ENCODE peak calls at places on chromosomes 16 and 17, in eight cellular contexts. One of them, this sample, is unnamed. For H3K4me1, the result is how much of the 10 kb centered on the place peaks cover.

GRCh38 chr17:82531431-82531881 is 11.9 kb downstream of the FOXK2 start:
- DNase-seq in spleen: no peak
- DNase-seq in heart right ventricle: no peak
- DNase-seq in stomach: no peak
- DNase-seq in aorta: no peak
- DNase-seq in upper lobe of right lung: no peak
- DNase-seq in heart left ventricle: no peak
- DNase-seq in adrenal gland: no peak
- DNase-seq in this sample: no peak

GRCh38 chr17:37787055-37787720 is 42.3 kb upstream of the HNF1B start:
- DNase-seq in spleen: no peak
- DNase-seq in heart right ventricle: peak
- DNase-seq in stomach: peak
- DNase-seq in aorta: no peak
- DNase-seq in upper lobe of right lung: no peak
- DNase-seq in heart left ventricle: no peak
- DNase-seq in adrenal gland: no peak
- DNase-seq in this sample: peak

GRCh38 chr16:3902731-3903130 is 22.2 kb upstream of the CREBBP start:
- DNase-seq in spleen: peak
- DNase-seq in heart right ventricle: no peak
- DNase-seq in stomach: no peak
- DNase-seq in aorta: peak
- DNase-seq in upper lobe of right lung: peak
- DNase-seq in heart left ventricle: no peak
- DNase-seq in adrenal gland: no peak
- DNase-seq in this sample: no peak

GRCh38 chr17:52410781-52411180 is 252.3 kb upstream of the CA10 start:
- DNase-seq in spleen: no peak
- DNase-seq in heart right ventricle: no peak
- DNase-seq in stomach: no peak
- DNase-seq in aorta: no peak
- DNase-seq in upper lobe of right lung: no peak
- DNase-seq in heart left ventricle: no peak
- DNase-seq in adrenal gland: no peak
- DNase-seq in this sample: no peak

GRCh38 chr16:11105038-11105903 is 150.7 kb downstream of the SOCS1 start:
- DNase-seq in spleen: no peak
- DNase-seq in heart right ventricle: no peak
- DNase-seq in stomach: no peak
- DNase-seq in aorta: no peak
- DNase-seq in upper lobe of right lung: no peak
- DNase-seq in heart left ventricle: no peak
- DNase-seq in adrenal gland: no peak
- DNase-seq in this sample: no peak

GRCh38 chr17:59840908-59841666 is 51.7 kb downstream of the TUBD1 start:
- DNase-seq in spleen: no peak
- DNase-seq in heart right ventricle: no peak
- DNase-seq in stomach: no peak
- DNase-seq in aorta: no peak
- DNase-seq in upper lobe of right lung: no peak
- DNase-seq in heart left ventricle: no peak
- DNase-seq in adrenal gland: no peak
- DNase-seq in this sample: no peak

GRCh38 chr17:51630101-51630671 is 369.8 kb downstream of the UTP18 start:
- DNase-seq in spleen: no peak
- DNase-seq in heart right ventricle: no peak
- DNase-seq in stomach: no peak
- DNase-seq in aorta: no peak
- DNase-seq in upper lobe of right lung: no peak
- DNase-seq in heart left ventricle: no peak
- DNase-seq in adrenal gland: no peak
- DNase-seq in this sample: no peak

GRCh38 chr17:50946891-50947843 is 81.0 kb upstream of the TOB1 start:
- DNase-seq in spleen: no peak
- DNase-seq in heart right ventricle: no peak
- DNase-seq in stomach: no peak
- DNase-seq in aorta: peak
- DNase-seq in upper lobe of right lung: no peak
- DNase-seq in heart left ventricle: no peak
- DNase-seq in adrenal gland: peak
- DNase-seq in this sample: no peak

GRCh38 chr16:78091419-78091818 is 8.0 kb upstream of the WWOX start:
- DNase-seq in spleen: no peak
- DNase-seq in heart right ventricle: no peak
- DNase-seq in stomach: no peak
- DNase-seq in aorta: no peak
- DNase-seq in upper lobe of right lung: no peak
- DNase-seq in heart left ventricle: no peak
- DNase-seq in adrenal gland: no peak
- DNase-seq in this sample: no peak

GRCh38 chr16:89322381-89323119 is 105.0 kb downstream of the ZNF778 start:
- DNase-seq in spleen: peak
- DNase-seq in heart right ventricle: no peak
- DNase-seq in stomach: no peak
- DNase-seq in aorta: no peak
- DNase-seq in upper lobe of right lung: peak
- DNase-seq in heart left ventricle: no peak
- DNase-seq in adrenal gland: no peak
- DNase-seq in this sample: peak

GRCh38 chr17:57338257-57338919 is 82.1 kb downstream of the MSI2 start:
- DNase-seq in spleen: no peak
- DNase-seq in heart right ventricle: no peak
- DNase-seq in stomach: no peak
- DNase-seq in aorta: no peak
- DNase-seq in upper lobe of right lung: no peak
- DNase-seq in heart left ventricle: no peak
- DNase-seq in adrenal gland: no peak
- DNase-seq in this sample: no peak

GRCh38 chr17:8443756-8444155 is 8.1 kb downstream of the NDEL1 start:
- DNase-seq in spleen: no peak
- DNase-seq in heart right ventricle: no peak
- DNase-seq in stomach: no peak
- DNase-seq in aorta: no peak
- DNase-seq in upper lobe of right lung: no peak
- DNase-seq in heart left ventricle: no peak
- DNase-seq in adrenal gland: no peak
- DNase-seq in this sample: no peak

GRCh38 chr16:12337776-12338655 is 361.5 kb downstream of the SNX29 start:
- DNase-seq in spleen: no peak
- DNase-seq in heart right ventricle: no peak
- DNase-seq in stomach: no peak
- DNase-seq in aorta: peak
- DNase-seq in upper lobe of right lung: no peak
- DNase-seq in heart left ventricle: no peak
- DNase-seq in adrenal gland: no peak
- DNase-seq in this sample: no peak
- H3K4me1 ChIP-seq in spleen: under half
- H3K4me1 ChIP-seq in heart right ventricle: under half
- H3K4me1 ChIP-seq in stomach: under half
- H3K4me1 ChIP-seq in aorta: under half
- H3K4me1 ChIP-seq in upper lobe of right lung: under half
- H3K4me1 ChIP-seq in heart left ventricle: under half
- H3K4me1 ChIP-seq in adrenal gland: under half
- H3K4me1 ChIP-seq in this sample: under half

GRCh38 chr16:8865145-8865882 is 3.5 kb downstream of the CARHSP1 start:
- DNase-seq in spleen: no peak
- DNase-seq in heart right ventricle: no peak
- DNase-seq in stomach: no peak
- DNase-seq in aorta: no peak
- DNase-seq in upper lobe of right lung: no peak
- DNase-seq in heart left ventricle: no peak
- DNase-seq in adrenal gland: no peak
- DNase-seq in this sample: no peak

GRCh38 chr16:8862309-8863130 is 6.3 kb downstream of the CARHSP1 start:
- DNase-seq in spleen: no peak
- DNase-seq in heart right ventricle: no peak
- DNase-seq in stomach: no peak
- DNase-seq in aorta: no peak
- DNase-seq in upper lobe of right lung: no peak
- DNase-seq in heart left ventricle: peak
- DNase-seq in adrenal gland: no peak
- DNase-seq in this sample: no peak

GRCh38 chr16:8861563-8862308 is 7.1 kb downstream of the CARHSP1 start:
- DNase-seq in spleen: no peak
- DNase-seq in heart right ventricle: peak
- DNase-seq in stomach: no peak
- DNase-seq in aorta: peak
- DNase-seq in upper lobe of right lung: no peak
- DNase-seq in heart left ventricle: peak
- DNase-seq in adrenal gland: no peak
- DNase-seq in this sample: no peak

GRCh38 chr16:8864480-8864879 is 4.3 kb downstream of the CARHSP1 start:
- DNase-seq in spleen: no peak
- DNase-seq in heart right ventricle: peak
- DNase-seq in stomach: no peak
- DNase-seq in aorta: no peak
- DNase-seq in upper lobe of right lung: no peak
- DNase-seq in heart left ventricle: no peak
- DNase-seq in adrenal gland: no peak
- DNase-seq in this sample: no peak

DNA sequence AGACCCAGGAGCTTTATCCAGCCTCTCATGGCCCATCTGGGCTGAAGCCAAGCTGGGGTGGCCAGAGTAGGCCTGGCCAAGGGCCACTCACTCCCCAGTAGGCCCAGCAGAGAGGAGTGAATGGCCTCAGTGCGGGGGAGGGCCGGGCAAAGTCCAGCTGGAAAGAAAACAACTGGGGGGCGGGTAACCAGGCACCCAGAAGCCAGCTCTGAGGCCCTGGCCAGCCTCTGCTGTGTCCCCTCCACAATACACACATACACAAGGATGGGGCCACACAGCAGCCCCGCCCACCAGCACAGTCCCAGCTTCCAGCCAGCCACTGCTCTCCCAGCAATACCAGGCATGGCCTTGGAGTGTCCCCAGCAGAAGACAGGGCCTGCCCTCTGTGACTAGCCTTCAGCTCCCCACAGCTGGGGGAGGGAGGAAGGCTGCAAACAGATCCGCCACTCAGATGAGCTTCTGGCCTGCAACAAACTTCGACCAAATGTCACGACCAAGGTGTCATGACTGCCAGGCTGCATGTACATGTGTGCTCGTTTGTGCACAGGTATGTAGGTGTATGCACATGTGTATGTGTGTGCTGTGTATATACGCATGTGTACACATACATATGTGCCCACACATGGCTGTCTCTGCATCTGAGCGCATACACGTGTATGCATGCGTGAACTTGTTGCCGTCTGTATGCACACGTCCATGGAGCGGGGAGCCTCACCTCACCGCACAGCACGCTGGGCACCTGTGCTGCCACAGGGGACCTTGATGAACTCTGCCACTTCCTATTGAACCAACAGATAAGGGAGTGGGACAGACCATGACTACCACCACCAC is 5.0 kb downstream of the CARHSP1 start:
- DNase-seq in spleen: no peak
- DNase-seq in heart right ventricle: peak
- DNase-seq in stomach: peak
- DNase-seq in aorta: no peak
- DNase-seq in upper lobe of right lung: no peak
- DNase-seq in heart left ventricle: no peak
- DNase-seq in adrenal gland: peak
- DNase-seq in this sample: peak
- H3K4me1 ChIP-seq in spleen: half or more
- H3K4me1 ChIP-seq in heart right ventricle: half or more
- H3K4me1 ChIP-seq in stomach: half or more
- H3K4me1 ChIP-seq in aorta: under half
- H3K4me1 ChIP-seq in upper lobe of right lung: half or more
- H3K4me1 ChIP-seq in heart left ventricle: half or more
- H3K4me1 ChIP-seq in adrenal gland: half or more
- H3K4me1 ChIP-seq in this sample: under half

GRCh38 chr16:53769185-53769584 is 65.2 kb downstream of the FTO start:
- DNase-seq in spleen: no peak
- DNase-seq in heart right ventricle: no peak
- DNase-seq in stomach: no peak
- DNase-seq in aorta: no peak
- DNase-seq in upper lobe of right lung: no peak
- DNase-seq in heart left ventricle: no peak
- DNase-seq in adrenal gland: no peak
- DNase-seq in this sample: no peak
- H3K4me1 ChIP-seq in spleen: under half
- H3K4me1 ChIP-seq in heart right ventricle: under half
- H3K4me1 ChIP-seq in stomach: under half
- H3K4me1 ChIP-seq in aorta: under half
- H3K4me1 ChIP-seq in upper lobe of right lung: half or more
- H3K4me1 ChIP-seq in heart left ventricle: under half
- H3K4me1 ChIP-seq in adrenal gland: under half
- H3K4me1 ChIP-seq in this sample: under half

GRCh38 chr16:86580063-86580797 is 1.9 kb downstream of the FOXL1 start:
- DNase-seq in spleen: no peak
- DNase-seq in heart right ventricle: no peak
- DNase-seq in stomach: no peak
- DNase-seq in aorta: no peak
- DNase-seq in upper lobe of right lung: no peak
- DNase-seq in heart left ventricle: no peak
- DNase-seq in adrenal gland: no peak
- DNase-seq in this sample: no peak
- H3K4me1 ChIP-seq in spleen: under half
- H3K4me1 ChIP-seq in heart right ventricle: under half
- H3K4me1 ChIP-seq in stomach: under half
- H3K4me1 ChIP-seq in aorta: under half
- H3K4me1 ChIP-seq in upper lobe of right lung: under half
- H3K4me1 ChIP-seq in heart left ventricle: under half
- H3K4me1 ChIP-seq in adrenal gland: under half
- H3K4me1 ChIP-seq in this sample: under half

DNA sequence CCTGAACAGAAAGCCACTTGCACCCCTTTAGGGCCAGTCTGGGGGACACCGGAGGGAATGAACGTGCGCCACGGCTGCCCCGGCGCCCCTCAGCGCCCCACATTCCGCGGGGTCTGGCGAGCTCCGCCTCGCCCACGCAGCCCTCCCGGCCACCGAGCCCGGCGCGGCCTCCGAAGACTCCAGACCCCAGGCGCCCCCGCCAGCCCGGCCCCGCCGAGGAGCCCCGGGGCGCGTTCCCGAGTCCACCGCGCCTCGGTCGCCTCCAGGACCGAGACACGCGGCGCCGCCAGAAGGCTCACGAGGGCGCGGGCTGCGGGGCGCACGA is 395 bp downstream of the CLCN7 start:
- DNase-seq in spleen: peak
- DNase-seq in heart right ventricle: no peak
- DNase-seq in stomach: no peak
- DNase-seq in aorta: no peak
- DNase-seq in upper lobe of right lung: no peak
- DNase-seq in heart left ventricle: peak
- DNase-seq in adrenal gland: no peak
- DNase-seq in this sample: no peak
- H3K4me1 ChIP-seq in spleen: half or more
- H3K4me1 ChIP-seq in heart right ventricle: under half
- H3K4me1 ChIP-seq in stomach: under half
- H3K4me1 ChIP-seq in aorta: under half
- H3K4me1 ChIP-seq in upper lobe of right lung: under half
- H3K4me1 ChIP-seq in heart left ventricle: under half
- H3K4me1 ChIP-seq in adrenal gland: under half
- H3K4me1 ChIP-seq in this sample: under half